ENCODE peak calls at places on chromosome 20, in five cellular contexts. U, Z, I, L and K are unnamed samples.

GRCh38 chr20:62805365-62805710 is 703 bp downstream of the OGFR start:
- DNase-seq in U (no peak), Z (peak), I (no peak), L (no peak), K (no peak)

GRCh38 chr20:62066983-62067433 is 1.3 kb upstream of the TAF4 start:
- DNase-seq in U (no peak), Z (peak), I (no peak), L (no peak), K (no peak)

GRCh38 chr20:61311656-61312387 is 59.8 kb downstream of the CDH4 start:
- DNase-seq in U (no peak), Z (no peak), I (no peak), L (no peak), K (no peak)

GRCh38 chr20:19071442-19071717 is 141.1 kb upstream of the SLC24A3 start:
- DNase-seq in U (no peak), Z (no peak), I (no peak), L (no peak), K (no peak)

GRCh38 chr20:50455656-50456451 is 54.3 kb upstream of the PTPN1 start:
- DNase-seq in U (no peak), Z (no peak), I (no peak), L (no peak), K (no peak)

GRCh38 chr20:137668-138131 is 4.7 kb upstream of the DEFB126 start:
- DNase-seq in U (no peak), Z (peak), I (no peak), L (no peak), K (no peak)

GRCh38 chr20:53950031-53950430 is 120.4 kb downstream of the BCAS1 start:
- DNase-seq in U (no peak), Z (no peak), I (no peak), L (no peak), K (no peak)

GRCh38 chr20:221258-221830 is 5.7 kb upstream of the DEFB129 start:
- DNase-seq in U (no peak), Z (no peak), I (no peak), L (no peak), K (no peak)

GRCh38 chr20:37393863-37394542 is 48.1 kb downstream of the SRC start:
- DNase-seq in U (no peak), Z (no peak), I (no peak), L (peak), K (peak)

GRCh38 chr20:61806314-61806713 is 259.4 kb downstream of the TAF4 start:
- DNase-seq in U (no peak), Z (no peak), I (no peak), L (no peak), K (no peak)

GRCh38 chr20:11328839-11329238 is 588.9 kb upstream of the BTBD3 start:
- DNase-seq in U (no peak), Z (peak), I (no peak), L (no peak), K (no peak)

GRCh38 chr20:11174861-11175260 is 501.1 kb upstream of the JAG1 start:
- DNase-seq in U (no peak), Z (no peak), I (no peak), L (no peak), K (no peak)

GRCh38 chr20:23622839-23623343 is 14.9 kb downstream of the CST3 start:
- DNase-seq in U (peak), Z (no peak), I (peak), L (no peak), K (peak)

GRCh38 chr20:37414133-37414532 is 68.2 kb downstream of the SRC start:
- DNase-seq in U (no peak), Z (no peak), I (no peak), L (no peak), K (no peak)

GRCh38 chr20:4814696-4815252 is 93.1 kb downstream of the PRND start:
- DNase-seq in U (peak), Z (no peak), I (no peak), L (peak), K (no peak)

GRCh38 chr20:58997141-58997770 is 9.8 kb downstream of the CTSZ start:
- DNase-seq in U (no peak), Z (peak), I (no peak), L (no peak), K (no peak)

GRCh38 chr20:61288331-61288784 is 36.3 kb downstream of the CDH4 start:
- DNase-seq in U (no peak), Z (no peak), I (no peak), L (no peak), K (no peak)

GRCh38 chr20:53480913-53481312 is 112.7 kb downstream of the ZNF217 start:
- DNase-seq in U (no peak), Z (no peak), I (no peak), L (no peak), K (no peak)

GRCh38 chr20:13418263-13419229 is 197.5 kb downstream of the ISM1 start:
- DNase-seq in U (no peak), Z (no peak), I (no peak), L (no peak), K (no peak)

GRCh38 chr20:8127553-8128255 is 4.4 kb upstream of the PLCB1 start:
- DNase-seq in U (no peak), Z (no peak), I (peak), L (no peak), K (no peak)

GRCh38 chr20:50982372-50982771 is 23.8 kb downstream of the MOCS3 start:
- DNase-seq in U (no peak), Z (no peak), I (peak), L (no peak), K (no peak)

GRCh38 chr20:25251558-25251957 is 3.7 kb downstream of the PYGB start:
- DNase-seq in U (peak), Z (no peak), I (no peak), L (no peak), K (no peak)

GRCh38 chr20:34522969-34523871 is 7.0 kb downstream of the DYNLRB1 start:
- DNase-seq in U (peak), Z (peak), I (peak), L (no peak), K (peak)

GRCh38 chr20:63686492-63687321 is 9.7 kb upstream of the TNFRSF6B start:
- DNase-seq in U (peak), Z (no peak), I (peak), L (peak), K (peak)

GRCh38 chr20:51562027-51562333 is 19.5 kb upstream of the NFATC2 start:
- DNase-seq in U (no peak), Z (no peak), I (peak), L (no peak), K (no peak)

GRCh38 chr20:1819311-1820136 is 75.7 kb upstream of the SIRPA start:
- DNase-seq in U (peak), Z (peak), I (no peak), L (no peak), K (no peak)

GRCh38 chr20:40797425-40797824 is 108.4 kb upstream of the MAFB start:
- DNase-seq in U (no peak), Z (peak), I (peak), L (no peak), K (no peak)

GRCh38 chr20:41552295-41553068 is 65.7 kb downstream of the CHD6 start:
- DNase-seq in U (no peak), Z (no peak), I (no peak), L (no peak), K (no peak)

GRCh38 chr20:23647346-23647745 is 9.6 kb upstream of the CST3 start:
- DNase-seq in U (no peak), Z (no peak), I (peak), L (no peak), K (no peak)

GRCh38 chr20:50335105-50335504 is 144.5 kb downstream of the CEBPB start:
- DNase-seq in U (no peak), Z (peak), I (peak), L (no peak), K (no peak)

GRCh38 chr20:50958733-50959542 is at the start of gene MOCS3:
- DNase-seq in U (peak), Z (peak), I (peak), L (peak), K (peak)

GRCh38 chr20:63690898-63691710 is 5.3 kb upstream of the TNFRSF6B start:
- DNase-seq in U (peak), Z (no peak), I (no peak), L (no peak), K (peak)

GRCh38 chr20:25294459-25295385 is 46.8 kb downstream of the PYGB start:
- DNase-seq in U (no peak), Z (peak), I (peak), L (peak), K (peak)

GRCh38 chr20:50567860-50568548 is 57.8 kb downstream of the PTPN1 start:
- DNase-seq in U (no peak), Z (no peak), I (no peak), L (no peak), K (no peak)

GRCh38 chr20:63978319-63979220 is 872 bp downstream of the SAMD10 start:
- DNase-seq in U (peak), Z (peak), I (no peak), L (peak), K (peak)

GRCh38 chr20:51326241-51326819 is 216.2 kb downstream of the NFATC2 start:
- DNase-seq in U (no peak), Z (peak), I (peak), L (no peak), K (no peak)

GRCh38 chr20:20679306-20679705 is 33.1 kb downstream of the RALGAPA2 start:
- DNase-seq in U (no peak), Z (no peak), I (no peak), L (no peak), K (no peak)

GRCh38 chr20:25314497-25315417 is 66.9 kb downstream of the PYGB start:
- DNase-seq in U (peak), Z (peak), I (no peak), L (no peak), K (no peak)

GRCh38 chr20:13995841-13996240 is 525 bp downstream of the MACROD2 start:
- DNase-seq in U (peak), Z (peak), I (no peak), L (no peak), K (peak)

GRCh38 chr20:4661191-4661590 is 60.5 kb upstream of the PRND start:
- DNase-seq in U (no peak), Z (peak), I (no peak), L (peak), K (no peak)

GRCh38 chr20:39795401-39796272 is 833.5 kb downstream of the DHX35 start:
- DNase-seq in U (no peak), Z (no peak), I (peak), L (no peak), K (no peak)
- H3K27ac ChIP-seq in U (no peak), Z (no peak), I (no peak), L (no peak), K (no peak)

GRCh38 chr20:57718490-57719009 is 8.7 kb upstream of the PMEPA1 start:
- DNase-seq in U (peak), Z (peak), I (peak), L (peak), K (peak)
- H3K27ac ChIP-seq in U (peak), Z (no peak), I (no peak), L (no peak), K (peak)

GRCh38 chr20:48025661-48026060 is 240.4 kb upstream of the SULF2 start:
- DNase-seq in U (no peak), Z (no peak), I (peak), L (no peak), K (no peak)

GRCh38 chr20:48025061-48025515 is 239.8 kb upstream of the SULF2 start:
- DNase-seq in U (no peak), Z (peak), I (peak), L (no peak), K (peak)

GRCh38 chr20:48026981-48027592 is 241.8 kb upstream of the SULF2 start:
- DNase-seq in U (no peak), Z (no peak), I (no peak), L (no peak), K (no peak)
- H3K27ac ChIP-seq in U (no peak), Z (no peak), I (no peak), L (no peak), K (no peak)

GRCh38 chr20:43781215-43781614 is 54.4 kb upstream of the GTSF1L start:
- DNase-seq in U (no peak), Z (no peak), I (no peak), L (no peak), K (no peak)
- H3K27ac ChIP-seq in U (no peak), Z (no peak), I (no peak), L (no peak), K (no peak)

GRCh38 chr20:9514072-9514460 is 324 bp upstream of the LAMP5 start:
- DNase-seq in U (no peak), Z (peak), I (no peak), L (no peak), K (no peak)
- H3K27ac ChIP-seq in U (no peak), Z (no peak), I (no peak), L (no peak), K (no peak)

DNA sequence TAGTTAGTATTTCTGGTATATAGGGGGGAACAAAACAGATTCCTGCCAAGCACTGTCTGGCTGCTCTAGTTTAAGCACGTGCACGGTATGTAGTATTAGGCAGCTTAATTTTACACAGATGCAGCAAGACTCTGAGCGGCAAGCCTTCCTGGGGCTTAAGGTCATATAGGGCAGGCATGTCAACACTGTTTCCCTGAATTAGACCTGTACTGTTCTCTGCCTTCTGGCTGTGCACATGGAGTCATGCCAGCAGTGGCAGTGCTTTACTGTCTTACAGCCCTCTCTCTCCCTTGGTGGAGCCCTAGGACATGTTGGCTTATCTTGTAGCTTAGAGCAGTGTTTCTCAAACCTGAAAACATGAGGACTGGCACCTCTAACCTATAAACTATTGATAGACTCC is 56.6 kb downstream of the PHF20 start:
- DNase-seq in U (no peak), Z (no peak), I (no peak), L (no peak), K (peak)
- H3K27ac ChIP-seq in U (no peak), Z (peak), I (no peak), L (no peak), K (peak)

GRCh38 chr20:32356935-32357868 is 929 bp upstream of the ASXL1 start:
- DNase-seq in U (peak), Z (peak), I (no peak), L (peak), K (no peak)

GRCh38 chr20:32359633-32360332 is 1.7 kb downstream of the ASXL1 start:
- DNase-seq in U (no peak), Z (no peak), I (peak), L (no peak), K (no peak)

GRCh38 chr20:32357869-32358631 is at the start of gene ASXL1:
- DNase-seq in U (peak), Z (peak), I (peak), L (peak), K (peak)

GRCh38 chr20:32358883-32359632 is 927 bp downstream of the ASXL1 start:
- DNase-seq in U (peak), Z (peak), I (peak), L (peak), K (peak)

DNA sequence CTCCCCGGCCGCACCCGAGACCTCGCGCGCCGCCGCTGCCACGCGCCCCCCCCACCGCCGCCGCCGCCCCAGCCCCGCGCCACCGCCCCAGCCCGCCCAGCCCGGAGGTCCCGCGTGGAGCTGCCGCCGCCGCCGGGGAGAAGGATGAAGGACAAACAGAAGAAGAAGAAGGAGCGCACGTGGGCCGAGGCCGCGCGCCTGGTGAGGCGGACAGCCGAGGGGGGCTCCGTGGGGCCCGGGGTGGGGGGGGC is 426 bp downstream of the ASXL1 start:
- DNase-seq in U (no peak), Z (no peak), I (no peak), L (no peak), K (no peak)
- H3K27ac ChIP-seq in U (peak), Z (no peak), I (peak), L (peak), K (peak)

DNA sequence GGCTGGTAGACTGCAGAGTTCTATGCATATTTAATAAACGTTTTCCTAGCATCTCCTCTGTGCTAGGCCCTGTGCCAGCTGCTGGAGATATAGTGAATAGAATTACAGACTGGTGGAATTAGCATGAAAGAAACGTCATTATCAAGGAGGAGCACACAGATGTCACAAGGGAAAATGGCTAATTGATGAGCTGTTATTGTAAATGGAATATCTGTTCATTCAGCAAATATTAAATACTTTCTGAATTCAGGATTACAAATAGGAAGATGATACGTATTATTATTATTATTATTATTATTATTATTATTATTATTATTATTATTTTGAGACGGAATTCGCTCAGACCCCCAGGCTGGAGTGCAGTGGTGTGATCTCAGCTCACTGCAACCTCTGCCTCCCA is 1.2 kb downstream of the AAR2 start:
- DNase-seq in U (no peak), Z (no peak), I (peak), L (no peak), K (no peak)
- H3K27ac ChIP-seq in U (peak), Z (no peak), I (no peak), L (peak), K (no peak)

GRCh38 chr20:33263784-33264183 is 19.2 kb upstream of the BPIFB1 start:
- DNase-seq in U (peak), Z (no peak), I (no peak), L (no peak), K (no peak)
- H3K27ac ChIP-seq in U (no peak), Z (no peak), I (no peak), L (no peak), K (no peak)

DNA sequence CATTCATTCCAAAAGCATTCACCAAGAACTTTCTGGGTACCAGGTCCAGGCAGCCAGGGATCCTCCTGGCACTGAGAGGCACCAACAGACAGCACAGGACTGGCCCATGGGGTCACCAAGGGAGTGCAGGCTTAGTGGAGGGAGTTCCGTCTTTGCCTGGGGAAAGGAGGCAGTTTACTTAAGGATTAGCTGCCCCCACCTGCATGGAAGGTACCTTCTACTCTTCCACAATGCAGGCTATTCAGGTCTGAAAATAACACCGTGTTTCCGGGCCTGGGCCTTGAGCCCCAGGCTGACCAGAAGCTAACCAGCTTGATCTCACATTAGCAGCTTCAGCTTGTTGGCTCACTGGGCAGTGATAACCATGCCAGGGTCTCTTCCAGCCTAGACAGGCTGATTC is 199.4 kb downstream of the FOXA2 start:
- DNase-seq in U (no peak), Z (no peak), I (no peak), L (no peak), K (no peak)
- H3K27ac ChIP-seq in U (no peak), Z (no peak), I (no peak), L (no peak), K (no peak)